ENCODE peak calls at places on chromosomes 6 and 20, in four cellular contexts. One of them, this sample, is unnamed.
A peak's percentile ranks its signal among the peaks of the same experiment; 100 is the strongest.

GRCh38 chr6:144683216-144684070 is 398.3 kb downstream of the UTRN start:
- DNase-seq in COLO829: peak; percentile 72
- DNase-seq in endodermal cell: no peak
- DNase-seq in cardiac muscle cell: no peak
- DNase-seq in this sample: no peak

GRCh38 chr6:112443666-112444065 is 96.5 kb downstream of the RFPL4B start:
- DNase-seq in COLO829: no peak
- DNase-seq in cardiac muscle cell: peak; percentile 88
- DNase-seq in endodermal cell: no peak
- DNase-seq in this sample: no peak

GRCh38 chr20:58587467-58587866 is 63.6 kb upstream of the STX16 start:
- DNase-seq in endodermal cell: no peak
- DNase-seq in cardiac muscle cell: no peak
- DNase-seq in COLO829: no peak
- DNase-seq in this sample: no peak

GRCh38 chr6:71512256-71512655 is 223.6 kb downstream of the OGFRL1 start:
- DNase-seq in cardiac muscle cell: no peak
- DNase-seq in endodermal cell: no peak
- DNase-seq in COLO829: no peak
- DNase-seq in this sample: no peak

GRCh38 chr6:30816791-30817739 is 67.3 kb upstream of the DDR1 start:
- DNase-seq in endodermal cell: no peak
- DNase-seq in cardiac muscle cell: no peak
- DNase-seq in COLO829: no peak
- DNase-seq in this sample: no peak

GRCh38 chr20:37344506-37345338 is 1.2 kb upstream of the SRC start:
- DNase-seq in endodermal cell: peak; percentile 79
- DNase-seq in cardiac muscle cell: no peak
- DNase-seq in COLO829: no peak
- DNase-seq in this sample: peak; percentile 26

GRCh38 chr6:156949376-156949775 is 172.2 kb downstream of the ARID1B start:
- DNase-seq in cardiac muscle cell: peak; percentile 64
- DNase-seq in COLO829: no peak
- DNase-seq in endodermal cell: no peak
- DNase-seq in this sample: no peak

GRCh38 chr6:101401792-101402617 is 8.5 kb downstream of the GRIK2 start:
- DNase-seq in cardiac muscle cell: peak; percentile 20
- DNase-seq in endodermal cell: peak; percentile 86
- DNase-seq in COLO829: no peak
- DNase-seq in this sample: peak; percentile 83

GRCh38 chr20:14820771-14821170 is 483.4 kb upstream of the FLRT3 start:
- DNase-seq in COLO829: no peak
- DNase-seq in cardiac muscle cell: no peak
- DNase-seq in endodermal cell: no peak
- DNase-seq in this sample: no peak

GRCh38 chr6:150006961-150007464 is 18.3 kb downstream of the RAET1L start:
- DNase-seq in endodermal cell: peak; percentile 67
- DNase-seq in cardiac muscle cell: peak; percentile 21
- DNase-seq in COLO829: no peak
- DNase-seq in this sample: no peak

GRCh38 chr20:6993526-6993925 is 226.0 kb downstream of the BMP2 start:
- DNase-seq in cardiac muscle cell: no peak
- DNase-seq in endodermal cell: no peak
- DNase-seq in COLO829: no peak
- DNase-seq in this sample: no peak

GRCh38 chr6:40427196-40427595 is 160.0 kb downstream of the LRFN2 start:
- DNase-seq in endodermal cell: no peak
- DNase-seq in COLO829: no peak
- DNase-seq in cardiac muscle cell: no peak
- DNase-seq in this sample: no peak

GRCh38 chr20:30599990-30600389 is 657.5 kb upstream of the DEFB115 start:
- DNase-seq in cardiac muscle cell: no peak
- DNase-seq in COLO829: no peak
- DNase-seq in endodermal cell: no peak
- DNase-seq in this sample: no peak

GRCh38 chr6:42201382-42201781 is 6.6 kb upstream of the GUCA1B start:
- DNase-seq in cardiac muscle cell: peak; percentile 41
- DNase-seq in COLO829: no peak
- DNase-seq in endodermal cell: no peak
- DNase-seq in this sample: no peak

GRCh38 chr20:36646678-36647077 is 682 bp upstream of the SLA2 start:
- DNase-seq in endodermal cell: no peak
- DNase-seq in COLO829: no peak
- DNase-seq in cardiac muscle cell: no peak
- DNase-seq in this sample: no peak

GRCh38 chr20:20786428-20786827 is 74.0 kb upstream of the RALGAPA2 start:
- DNase-seq in COLO829: no peak
- DNase-seq in endodermal cell: no peak
- DNase-seq in cardiac muscle cell: no peak
- DNase-seq in this sample: no peak

GRCh38 chr6:125415921-125416320 is 114.2 kb upstream of the HDDC2 start:
- DNase-seq in endodermal cell: no peak
- DNase-seq in COLO829: no peak
- DNase-seq in cardiac muscle cell: peak; percentile 6
- DNase-seq in this sample: no peak

GRCh38 chr6:82365011-82365751 is 1.6 kb downstream of the TPBG start:
- DNase-seq in cardiac muscle cell: peak; percentile 50
- DNase-seq in endodermal cell: peak; percentile 84
- DNase-seq in COLO829: no peak
- DNase-seq in this sample: peak; percentile 67

GRCh38 chr6:111265842-111266241 is 178.5 kb downstream of the SLC16A10 start:
- DNase-seq in endodermal cell: no peak
- DNase-seq in COLO829: no peak
- DNase-seq in cardiac muscle cell: peak; percentile 41
- DNase-seq in this sample: no peak

GRCh38 chr6:34025851-34026250 is 120.0 kb downstream of the GRM4 start:
- DNase-seq in COLO829: no peak
- DNase-seq in cardiac muscle cell: no peak
- DNase-seq in endodermal cell: no peak
- DNase-seq in this sample: no peak

GRCh38 chr20:60959971-60960370 is 292.1 kb upstream of the CDH4 start:
- DNase-seq in endodermal cell: no peak
- DNase-seq in cardiac muscle cell: no peak
- DNase-seq in COLO829: no peak
- DNase-seq in this sample: no peak

GRCh38 chr6:163148781-163149534 is 265.6 kb upstream of the QKI start:
- DNase-seq in cardiac muscle cell: no peak
- DNase-seq in COLO829: no peak
- DNase-seq in endodermal cell: no peak
- DNase-seq in this sample: no peak

GRCh38 chr6:157834549-157834948 is 11.5 kb downstream of the SNX9 start:
- DNase-seq in cardiac muscle cell: no peak
- DNase-seq in endodermal cell: no peak
- DNase-seq in COLO829: no peak
- DNase-seq in this sample: no peak

GRCh38 chr6:291148-291696 is 1.1 kb upstream of the DUSP22 start:
- DNase-seq in COLO829: peak; percentile 31
- DNase-seq in cardiac muscle cell: peak; percentile 30
- DNase-seq in endodermal cell: no peak
- DNase-seq in this sample: no peak

GRCh38 chr20:33442136-33443005 is 1.2 kb downstream of the SNTA1 start:
- DNase-seq in cardiac muscle cell: no peak
- DNase-seq in endodermal cell: no peak
- DNase-seq in COLO829: no peak
- DNase-seq in this sample: no peak

GRCh38 chr6:40414617-40415016 is 172.5 kb downstream of the LRFN2 start:
- DNase-seq in cardiac muscle cell: no peak
- DNase-seq in endodermal cell: no peak
- DNase-seq in COLO829: no peak
- DNase-seq in this sample: no peak

GRCh38 chr6:145278163-145278807 is 457.0 kb downstream of the EPM2A start:
- DNase-seq in endodermal cell: no peak
- DNase-seq in COLO829: no peak
- DNase-seq in cardiac muscle cell: peak; percentile 8
- DNase-seq in this sample: no peak

GRCh38 chr6:125781307-125781868 is 9.4 kb upstream of the NCOA7 start:
- DNase-seq in COLO829: no peak
- DNase-seq in cardiac muscle cell: peak; percentile 30
- DNase-seq in endodermal cell: no peak
- DNase-seq in this sample: no peak

GRCh38 chr6:33144373-33144772 is 47.9 kb downstream of the COL11A2 start:
- DNase-seq in endodermal cell: no peak
- DNase-seq in cardiac muscle cell: no peak
- DNase-seq in COLO829: peak; percentile 68
- DNase-seq in this sample: no peak

GRCh38 chr20:35446356-35447078 is 8.5 kb upstream of the GDF5 start:
- DNase-seq in COLO829: no peak
- DNase-seq in endodermal cell: peak; percentile 54
- DNase-seq in cardiac muscle cell: no peak
- DNase-seq in this sample: no peak